ENCODE peak calls at places on chromosomes 11 and 22, in ten cellular contexts. H is MM.1S, T is AG04450, Y is psoas muscle, F is GM12865, O is heart left ventricle, N is lower lobe of right lung, V is brain microvascular endothelial cell, B is GM06990, W is HL-60. A is an unnamed sample.
A peak's percentile ranks its signal among the peaks of the same experiment; 100 is the strongest.

GRCh38 chr22:20229916-20230775 is 38.0 kb downstream of the RTN4R start:
- DNase-seq in V (no peak), B (no peak), W (no peak), F (no peak), Y (no peak), H (no peak), T (no peak), N (no peak), O (no peak), A (no peak)

GRCh38 chr22:50473088-50473487 is 1.7 kb downstream of the SBF1 start:
- DNase-seq in F (peak; percentile 65), V (no peak), T (no peak), O (no peak), N (no peak), W (peak; percentile 30), B (no peak), H (peak; percentile 51), Y (no peak), A (no peak)

GRCh38 chr11:9005087-9005486 is 1.3 kb upstream of the NRIP3 start:
- DNase-seq in Y (no peak), T (no peak), O (no peak), H (no peak), V (no peak), B (no peak), F (no peak), W (no peak), N (no peak), A (no peak)

GRCh38 chr11:94740083-94740974 is 27.8 kb upstream of the AMOTL1 start:
- DNase-seq in V (no peak), B (no peak), T (no peak), Y (peak; percentile 64), O (peak; percentile 54), W (no peak), F (no peak), H (peak; percentile 12), N (peak; percentile 52), A (no peak)

GRCh38 chr11:1310772-1311468 is 1.5 kb upstream of the TOLLIP start:
- DNase-seq in F (peak; percentile 75), Y (no peak), W (peak; percentile 62), O (no peak), V (no peak), N (no peak), B (peak; percentile 66), H (no peak), T (no peak), A (no peak)

GRCh38 chr11:127656266-127656879 is 655.8 kb upstream of the KIRREL3 start:
- DNase-seq in F (no peak), Y (no peak), T (no peak), W (no peak), O (no peak), H (no peak), N (no peak), B (no peak), V (no peak), A (no peak)

GRCh38 chr22:37186997-37187522 is 987 bp downstream of the C1QTNF6 start:
- DNase-seq in H (no peak), F (no peak), O (peak; percentile 39), V (no peak), Y (no peak), N (peak; percentile 34), W (no peak), T (no peak), B (no peak), A (peak; percentile 21)

GRCh38 chr22:39290724-39291161 is 28.7 kb downstream of the RPL3 start:
- DNase-seq in V (peak; percentile 45), W (no peak), Y (peak; percentile 79), T (no peak), H (no peak), F (peak; percentile 30), O (peak; percentile 92), N (no peak), B (no peak), A (no peak)

GRCh38 chr22:30288414-30289125 is 735 bp downstream of the CASTOR1 start:
- DNase-seq in F (no peak), V (no peak), O (no peak), H (no peak), T (no peak), Y (no peak), B (no peak), N (no peak), W (no peak), A (no peak)

GRCh38 chr22:30984317-30984716 is 15.3 kb downstream of the TUG1 start:
- DNase-seq in O (no peak), Y (no peak), B (no peak), N (no peak), H (no peak), V (no peak), T (no peak), W (no peak), F (no peak), A (no peak)

DNA sequence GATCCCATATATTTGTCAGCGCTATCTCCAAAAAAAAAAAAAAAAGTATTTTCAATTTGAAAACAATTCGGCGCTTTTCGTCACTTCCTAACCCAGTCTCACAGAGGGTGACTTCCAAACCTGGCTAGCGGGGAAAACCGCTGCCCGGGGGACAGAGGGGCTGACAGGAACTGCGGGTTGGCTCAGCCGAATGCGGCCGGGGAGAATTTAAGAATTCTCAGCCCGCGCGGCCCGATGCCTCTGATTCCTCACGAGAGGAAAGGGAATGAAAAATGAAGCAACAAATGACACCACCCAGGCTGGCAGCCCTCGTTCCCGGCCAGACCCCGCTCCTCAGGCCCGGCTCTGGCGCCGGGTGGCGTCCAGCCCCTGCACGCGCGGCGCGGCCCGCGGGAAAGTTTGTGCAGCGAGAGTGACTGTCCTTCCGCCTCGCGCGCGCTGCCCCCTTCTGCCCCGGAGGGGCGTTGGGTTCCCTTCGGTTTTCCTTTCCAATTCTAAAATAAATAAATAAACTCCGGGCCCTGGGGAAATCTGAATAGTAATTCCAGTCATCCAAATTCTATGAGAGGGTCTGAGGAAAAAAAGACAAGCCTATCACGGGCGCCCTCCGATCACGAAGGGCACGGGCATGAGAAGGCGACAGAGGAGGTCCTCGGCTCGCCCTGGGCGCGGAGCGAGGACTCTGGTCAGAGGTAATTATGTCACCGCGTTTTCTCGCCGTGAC is 4.8 kb upstream of the PAX6 start:
- DNase-seq in V (no peak), Y (no peak), B (no peak), F (no peak), T (no peak), N (no peak), H (no peak), W (no peak), O (no peak), A (no peak)
- H3K4me3 ChIP-seq in V (no peak overlapping the region), Y (peak overlapping the region; percentile 62), B (peak overlapping the region; percentile 25), F (peak overlapping the region; percentile 20), T (no peak overlapping the region), N (peak overlapping the region; percentile 30), H (no peak overlapping the region), W (no peak overlapping the region), O (peak overlapping the region; percentile 29), A (peak overlapping the region; percentile 39)

DNA sequence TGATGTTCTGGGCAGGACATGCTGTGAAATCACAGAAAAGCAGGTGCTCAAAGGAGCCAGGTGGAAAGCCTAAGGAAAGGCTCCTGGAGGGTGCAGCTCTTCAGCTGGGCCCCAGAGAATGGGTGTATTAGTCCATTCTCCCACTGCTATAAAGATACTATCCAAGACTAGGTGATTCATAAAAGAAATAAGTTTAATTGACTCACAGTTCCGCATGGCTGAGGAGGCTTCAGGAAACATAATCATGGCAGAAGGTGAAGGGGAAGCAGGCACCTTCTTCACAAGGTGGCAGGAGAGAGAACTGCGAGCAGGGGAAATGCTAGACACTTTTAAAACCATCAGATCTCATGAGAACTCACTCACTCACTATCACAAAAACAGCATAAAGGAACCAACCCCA is 43.1 kb upstream of the DEUP1 start:
- DNase-seq in T (no peak), H (no peak), N (no peak), B (no peak), F (no peak), W (no peak), O (no peak), V (no peak), Y (no peak), A (no peak)
- TF ChIP-seq CTCF in T (no peak), H (no peak), N (no peak), B (no peak), F (no peak), W (no peak), O (no peak), V (no peak), Y (no peak), A (no peak)

GRCh38 chr22:17775781-17776470 is 1.7 kb upstream of the BID start:
- DNase-seq in W (no peak), B (no peak), F (no peak), O (no peak), Y (no peak), T (no peak), V (no peak), N (no peak), H (no peak), A (no peak)

GRCh38 chr22:17777005-17777716 is 2.9 kb upstream of the BID start:
- DNase-seq in T (no peak), H (peak; percentile 81), Y (no peak), B (peak; percentile 79), W (peak; percentile 85), O (no peak), F (peak; percentile 95), V (no peak), N (peak; percentile 75), A (no peak)

GRCh38 chr22:17778412-17778976 is 4.2 kb upstream of the BID start:
- DNase-seq in O (no peak), V (no peak), F (no peak), N (no peak), T (no peak), W (no peak), H (no peak), Y (no peak), B (peak; percentile 51), A (no peak)

GRCh38 chr22:17779286-17780115 is 5.2 kb upstream of the BID start:
- DNase-seq in W (no peak), O (no peak), Y (no peak), N (no peak), B (peak; percentile 85), H (no peak), F (peak; percentile 92), T (no peak), V (no peak), A (no peak)

GRCh38 chr22:17777717-17778044 is 3.4 kb upstream of the BID start:
- DNase-seq in B (no peak), V (no peak), T (no peak), H (no peak), Y (no peak), F (no peak), O (no peak), N (no peak), W (no peak), A (no peak)
- H3K4me3 ChIP-seq in B (peak overlapping the region; percentile 91), V (no peak overlapping the region), T (no peak overlapping the region), H (peak overlapping the region; percentile 80), Y (peak overlapping the region; percentile 46), F (peak overlapping the region; percentile 90), O (peak overlapping the region; percentile 31), N (peak overlapping the region; percentile 45), W (peak overlapping the region; percentile 38), A (no peak overlapping the region)

DNA sequence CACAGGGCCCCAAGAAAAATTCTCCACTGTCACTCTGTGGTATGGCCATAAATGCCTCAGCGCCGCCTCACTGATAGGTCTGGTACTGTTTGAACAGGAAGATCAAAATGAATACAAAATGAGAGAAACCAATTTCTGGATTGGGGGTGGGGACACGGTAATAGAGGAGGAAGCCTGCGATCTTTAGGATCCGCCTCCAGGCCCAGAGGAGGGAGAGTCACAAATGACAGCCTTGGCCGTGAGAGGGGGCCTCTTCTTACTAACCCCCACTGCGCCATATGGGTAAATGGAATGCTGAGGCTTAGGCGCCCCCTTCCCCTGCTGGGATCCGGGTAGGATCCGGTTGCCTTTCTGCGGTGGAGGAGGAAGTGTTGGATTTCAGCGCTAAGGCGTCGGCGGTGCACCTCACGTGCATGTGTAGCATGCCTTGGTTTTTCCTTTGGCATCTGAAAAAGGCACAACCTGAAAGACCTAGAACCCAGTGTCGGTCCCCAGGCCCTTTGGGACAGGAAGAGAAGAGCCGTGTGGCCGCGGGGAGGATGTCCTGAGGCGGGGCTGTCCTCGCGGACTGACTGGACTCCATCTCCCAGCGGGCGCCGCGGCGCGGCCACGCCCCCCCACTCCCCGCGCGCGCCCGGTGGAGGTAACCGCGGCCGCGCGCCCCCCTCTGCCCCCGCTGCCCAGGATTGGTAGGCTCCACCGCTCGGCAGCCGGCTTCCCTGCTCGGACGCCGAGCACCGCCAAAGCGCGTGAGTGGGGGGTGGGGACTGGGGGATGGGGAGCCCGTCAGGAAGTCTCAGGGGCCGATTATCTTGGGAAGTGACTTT is 718 bp upstream of the MADD start:
- DNase-seq in W (peak; percentile 97), V (peak; percentile 86), O (peak; percentile 94), N (peak; percentile 95), Y (peak; percentile 93), B (peak; percentile 94), T (peak; percentile 60), F (peak; percentile 95), H (peak; percentile 83), A (peak; percentile 89)
- TF ChIP-seq CTCF in W (no peak), V (peak; percentile 40), O (no peak), N (no peak), Y (no peak), B (no peak), T (no peak), F (no peak), H (no peak), A (peak; percentile 36)

A was measured in AG10803.